ENCODE peak calls at places on chromosome 17, in four cellular contexts. X, G, H and O are unnamed samples.

GRCh38 chr17:72501404-72502110 is 380.7 kb downstream of the SOX9 start:
- DNase-seq in G (peak), X (no peak), H (no peak), O (no peak)

GRCh38 chr17:63120406-63120805 is 154.4 kb downstream of the TANC2 start:
- DNase-seq in G (no peak), H (no peak), X (peak), O (no peak)

GRCh38 chr17:2688351-2689342 is 22.9 kb downstream of the CLUH start:
- DNase-seq in X (peak), H (peak), G (no peak), O (no peak)

GRCh38 chr17:78935419-78936323 is 10.5 kb upstream of the TIMP2 start:
- DNase-seq in X (peak), H (no peak), G (no peak), O (no peak)

GRCh38 chr17:42438600-42439567 is 15.8 kb upstream of the CAVIN1 start:
- DNase-seq in G (no peak), H (peak), X (no peak), O (no peak)

GRCh38 chr17:69967910-69968411 is 107.1 kb upstream of the KCNJ16 start:
- DNase-seq in H (no peak), X (peak), G (no peak), O (no peak)

GRCh38 chr17:30819941-30820705 is 4.4 kb downstream of the CRLF3 start:
- DNase-seq in G (no peak), H (no peak), X (no peak), O (no peak)

GRCh38 chr17:350706-351435 is 1.7 kb downstream of the RPH3AL start:
- DNase-seq in G (no peak), X (no peak), H (no peak), O (no peak)

GRCh38 chr17:18248300-18248731 is 10.2 kb downstream of the FLII start:
- DNase-seq in H (peak), X (peak), G (peak), O (peak)

GRCh38 chr17:58300336-58300735 is 19.6 kb upstream of the MPO start:
- DNase-seq in X (no peak), H (peak), G (no peak), O (no peak)

GRCh38 chr17:61486135-61487120 is 34.2 kb downstream of the TBX4 start:
- DNase-seq in X (no peak), H (no peak), G (no peak), O (no peak)

GRCh38 chr17:46894476-46895151 is 28.3 kb upstream of the GOSR2 start:
- DNase-seq in X (no peak), G (no peak), H (no peak), O (no peak)

GRCh38 chr17:33124185-33124584 is 132.5 kb downstream of the SPACA3 start:
- DNase-seq in X (no peak), G (no peak), H (no peak), O (no peak)

GRCh38 chr17:68198931-68199836 is 48.7 kb upstream of the AMZ2 start:
- DNase-seq in X (peak), G (no peak), H (peak), O (peak)

GRCh38 chr17:798246-798645 is 16.1 kb downstream of the MRM3 start:
- DNase-seq in X (no peak), H (no peak), G (no peak), O (no peak)

GRCh38 chr17:56523042-56523441 is 70.5 kb upstream of the NOG start:
- DNase-seq in X (no peak), G (no peak), H (no peak), O (no peak)

GRCh38 chr17:43873815-43874214 is 26.8 kb downstream of the CD300LG start:
- DNase-seq in H (no peak), X (no peak), G (no peak), O (no peak)

GRCh38 chr17:57657211-57657610 is 87.9 kb downstream of the CCDC182 start:
- DNase-seq in X (no peak), H (no peak), G (no peak), O (no peak)

GRCh38 chr17:42883802-42884553 is 16.6 kb upstream of the G6PC1 start:
- DNase-seq in H (no peak), X (no peak), G (no peak), O (no peak)

GRCh38 chr17:64278614-64279013 is 15.6 kb upstream of the TEX2 start:
- DNase-seq in G (no peak), X (no peak), H (no peak), O (peak)

GRCh38 chr17:12659500-12659899 is 6.2 kb upstream of the MYOCD start:
- DNase-seq in G (no peak), H (no peak), X (peak), O (no peak)

GRCh38 chr17:13688716-13689115 is 87.0 kb upstream of the HS3ST3A1 start:
- DNase-seq in G (no peak), X (no peak), H (no peak), O (no peak)